ENCODE peak calls at places on chromosome 17, in ten cellular contexts. S is memory B cell; R is posterior vena cava; M is activated CD4-positive, alpha-beta T cell treated with anti-CD3 and anti-CD28 coated beads for 24 hours; J is activated T-cell treated with anti-CD3 and anti-CD28 coated beads, Interleukin-2, amount 50 U/mL, for 48 hours; X is AG20443; Q is HFFc6; U is H1; F is NCI-H1092 treated with DMSO at 0.1 percent for 48 hours; Y is smooth muscle cell of the brain vasculature. C is an unnamed sample.

GRCh38 chr17:21160401-21160800 is 33.6 kb downstream of the DHRS7B start:
- DNase-seq in S (no peak), J (no peak), U (no peak), F (no peak), Q (no peak), X (no peak), M (no peak), Y (no peak), R (no peak), C (no peak)

GRCh38 chr17:63842173-63842539 is 329 bp downstream of the SMARCD2 start:
- DNase-seq in M (no peak), X (no peak), F (no peak), Y (no peak), J (no peak), S (no peak), R (peak), Q (no peak), U (no peak), C (peak)

GRCh38 chr17:55172612-55173011 is 92.1 kb upstream of the HLF start:
- DNase-seq in J (no peak), M (no peak), S (no peak), F (no peak), X (no peak), U (no peak), R (no peak), Q (no peak), Y (no peak), C (no peak)

GRCh38 chr17:2351269-2351668 is 14.0 kb downstream of the SGSM2 start:
- DNase-seq in J (no peak), M (no peak), X (no peak), Q (no peak), S (no peak), R (peak), F (no peak), Y (no peak), U (no peak), C (no peak)

GRCh38 chr17:32240745-32241144 is 24.9 kb upstream of the RHBDL3 start:
- DNase-seq in Q (no peak), U (no peak), F (peak), R (no peak), J (no peak), Y (no peak), X (no peak), M (no peak), S (no peak), C (no peak)

GRCh38 chr17:33506889-33507650 is 214.0 kb upstream of the ASIC2 start:
- DNase-seq in R (no peak), M (no peak), U (no peak), J (no peak), F (no peak), S (no peak), Y (no peak), Q (no peak), X (no peak), C (no peak)

GRCh38 chr17:56715613-56716357 is 117.9 kb downstream of the C17orf67 start:
- DNase-seq in F (peak), Q (peak), U (no peak), R (peak), J (peak), M (peak), Y (peak), S (peak), X (peak), C (peak)

GRCh38 chr17:1177099-1177996 is 2.4 kb downstream of the ABR start:
- DNase-seq in X (peak), M (no peak), Y (no peak), R (no peak), F (no peak), Q (no peak), J (no peak), U (no peak), S (no peak), C (no peak)

GRCh38 chr17:36485805-36486203 is 677 bp upstream of the ZNHIT3 start:
- DNase-seq in M (no peak), Q (no peak), S (no peak), U (no peak), R (no peak), F (no peak), J (no peak), Y (no peak), X (no peak), C (no peak)

GRCh38 chr17:51461578-51462004 is 201.2 kb downstream of the UTP18 start:
- DNase-seq in M (peak), X (peak), S (no peak), J (peak), Q (peak), F (peak), Y (no peak), U (peak), R (peak), C (no peak)

GRCh38 chr17:15380447-15380846 is 39.0 kb upstream of the TEKT3 start:
- DNase-seq in M (no peak), F (no peak), S (no peak), J (no peak), U (no peak), X (no peak), Y (no peak), R (no peak), Q (no peak), C (no peak)

GRCh38 chr17:61294777-61295176 is 104.9 kb upstream of the TBX2 start:
- DNase-seq in F (no peak), U (no peak), X (peak), Y (no peak), M (no peak), Q (peak), R (no peak), J (no peak), S (no peak), C (no peak)

GRCh38 chr17:73691321-73691766 is 47.1 kb upstream of the SDK2 start:
- DNase-seq in F (no peak), X (no peak), R (no peak), J (no peak), Y (no peak), U (no peak), M (no peak), S (no peak), Q (no peak), C (no peak)

GRCh38 chr17:36608794-36609497 is 7.6 kb downstream of the MRM1 start:
- DNase-seq in J (no peak), Q (peak), F (peak), S (no peak), U (no peak), M (no peak), X (peak), Y (no peak), R (no peak), C (no peak)

GRCh38 chr17:57406131-57406980 is 150.0 kb downstream of the MSI2 start:
- DNase-seq in S (no peak), Y (no peak), U (no peak), F (no peak), Q (peak), J (no peak), R (no peak), M (no peak), X (no peak), C (no peak)

GRCh38 chr17:57004944-57005579 is 27.1 kb downstream of the SCPEP1 start:
- DNase-seq in Y (no peak), S (peak), F (no peak), Q (no peak), J (no peak), R (no peak), M (no peak), U (no peak), X (no peak), C (peak)

GRCh38 chr17:82241183-82241925 is 12.5 kb downstream of the SLC16A3 start:
- DNase-seq in X (peak), F (no peak), J (peak), S (no peak), Q (peak), M (peak), Y (no peak), R (peak), U (no peak), C (no peak)

C was measured in naive B cell.